ENCODE peak calls at places on chromosomes 5 and 9, in seven cellular contexts. One of them, this sample, is unnamed.

GRCh38 chr9:82354260-82354659 is 365.7 kb downstream of the SPATA31D1 start:
- DNase-seq in HepG2: no peak
- DNase-seq in sigmoid colon: no peak
- DNase-seq in HL-60: no peak
- DNase-seq in esophagus muscularis mucosa: no peak
- DNase-seq in SK-N-SH: no peak
- DNase-seq in H1: no peak
- DNase-seq in this sample: no peak

GRCh38 chr5:180598797-180599589 is 7.7 kb upstream of the SCGB3A1 start:
- DNase-seq in esophagus muscularis mucosa: no peak
- DNase-seq in HL-60: no peak
- DNase-seq in SK-N-SH: peak; percentile 15
- DNase-seq in HepG2: no peak
- DNase-seq in sigmoid colon: peak; percentile 52
- DNase-seq in H1: no peak
- DNase-seq in this sample: no peak

GRCh38 chr9:89674667-89675402 is 70.0 kb downstream of the GADD45G start:
- DNase-seq in SK-N-SH: peak; percentile 89
- DNase-seq in H1: no peak
- DNase-seq in HL-60: no peak
- DNase-seq in sigmoid colon: no peak
- DNase-seq in HepG2: no peak
- DNase-seq in esophagus muscularis mucosa: no peak
- DNase-seq in this sample: peak; percentile 51

GRCh38 chr9:131048332-131048731 is 39.4 kb downstream of the LAMC3 start:
- DNase-seq in HL-60: no peak
- DNase-seq in sigmoid colon: no peak
- DNase-seq in esophagus muscularis mucosa: no peak
- DNase-seq in HepG2: no peak
- DNase-seq in SK-N-SH: no peak
- DNase-seq in H1: no peak
- DNase-seq in this sample: no peak

GRCh38 chr5:179060116-179061008 is at the start of gene ZNF354C:
- DNase-seq in SK-N-SH: peak; percentile 95
- DNase-seq in H1: peak; percentile 70
- DNase-seq in sigmoid colon: peak; percentile 93
- DNase-seq in HL-60: peak; percentile 15
- DNase-seq in esophagus muscularis mucosa: peak; percentile 97
- DNase-seq in HepG2: no peak
- DNase-seq in this sample: peak; percentile 86

GRCh38 chr9:89744255-89744648 is 139.4 kb downstream of the GADD45G start:
- DNase-seq in esophagus muscularis mucosa: no peak
- DNase-seq in HL-60: no peak
- DNase-seq in H1: no peak
- DNase-seq in sigmoid colon: no peak
- DNase-seq in SK-N-SH: no peak
- DNase-seq in HepG2: no peak
- DNase-seq in this sample: no peak

GRCh38 chr5:7849531-7850240 is 1.2 kb downstream of the CFAP90 start:
- DNase-seq in esophagus muscularis mucosa: peak; percentile 90
- DNase-seq in HL-60: no peak
- DNase-seq in HepG2: peak; percentile 26
- DNase-seq in sigmoid colon: no peak
- DNase-seq in H1: no peak
- DNase-seq in SK-N-SH: peak; percentile 78
- DNase-seq in this sample: no peak

GRCh38 chr5:43661102-43661501 is 58.1 kb downstream of the NNT start:
- DNase-seq in SK-N-SH: peak; percentile 13
- DNase-seq in HepG2: peak; percentile 40
- DNase-seq in esophagus muscularis mucosa: no peak
- DNase-seq in HL-60: no peak
- DNase-seq in sigmoid colon: no peak
- DNase-seq in H1: peak; percentile 55
- DNase-seq in this sample: no peak

GRCh38 chr5:144205141-144205551 is 34.5 kb downstream of the KCTD16 start:
- DNase-seq in SK-N-SH: peak; percentile 65
- DNase-seq in esophagus muscularis mucosa: no peak
- DNase-seq in HepG2: no peak
- DNase-seq in sigmoid colon: no peak
- DNase-seq in H1: peak; percentile 76
- DNase-seq in HL-60: no peak
- DNase-seq in this sample: no peak

GRCh38 chr5:5335708-5336211 is 86.7 kb upstream of the ICE1 start:
- DNase-seq in H1: no peak
- DNase-seq in HepG2: peak; percentile 70
- DNase-seq in HL-60: no peak
- DNase-seq in SK-N-SH: no peak
- DNase-seq in esophagus muscularis mucosa: no peak
- DNase-seq in sigmoid colon: no peak
- DNase-seq in this sample: no peak

GRCh38 chr5:81778642-81779041 is 27.7 kb upstream of the SSBP2 start:
- DNase-seq in esophagus muscularis mucosa: no peak
- DNase-seq in sigmoid colon: no peak
- DNase-seq in HepG2: no peak
- DNase-seq in H1: no peak
- DNase-seq in HL-60: no peak
- DNase-seq in SK-N-SH: no peak
- DNase-seq in this sample: no peak

GRCh38 chr5:127766556-127767335 is 63.6 kb downstream of the CCDC192 start:
- DNase-seq in esophagus muscularis mucosa: no peak
- DNase-seq in SK-N-SH: no peak
- DNase-seq in sigmoid colon: no peak
- DNase-seq in H1: no peak
- DNase-seq in HepG2: no peak
- DNase-seq in HL-60: no peak
- DNase-seq in this sample: no peak

GRCh38 chr5:151480859-151481258 is 33.5 kb downstream of the SLC36A1 start:
- DNase-seq in HL-60: peak; percentile 16
- DNase-seq in esophagus muscularis mucosa: no peak
- DNase-seq in SK-N-SH: peak; percentile 19
- DNase-seq in sigmoid colon: no peak
- DNase-seq in HepG2: no peak
- DNase-seq in H1: no peak
- DNase-seq in this sample: no peak

GRCh38 chr9:104927912-104928740 is at the start of gene ABCA1:
- DNase-seq in sigmoid colon: peak; percentile 99
- DNase-seq in SK-N-SH: peak; percentile 84
- DNase-seq in HL-60: peak; percentile 56
- DNase-seq in HepG2: peak; percentile 85
- DNase-seq in esophagus muscularis mucosa: peak; percentile 99
- DNase-seq in H1: peak; percentile 83
- DNase-seq in this sample: peak; percentile 95

GRCh38 chr5:32312194-32312681 is 501 bp downstream of the MTMR12 start:
- DNase-seq in sigmoid colon: peak; percentile 93
- DNase-seq in HepG2: no peak
- DNase-seq in SK-N-SH: peak; percentile 71
- DNase-seq in HL-60: no peak
- DNase-seq in esophagus muscularis mucosa: no peak
- DNase-seq in H1: peak; percentile 66
- DNase-seq in this sample: peak; percentile 80

GRCh38 chr5:119360905-119361605 is 5.2 kb downstream of the TNFAIP8 start:
- DNase-seq in HL-60: no peak
- DNase-seq in SK-N-SH: no peak
- DNase-seq in esophagus muscularis mucosa: no peak
- DNase-seq in HepG2: no peak
- DNase-seq in sigmoid colon: no peak
- DNase-seq in H1: no peak
- DNase-seq in this sample: no peak

GRCh38 chr5:102711525-102712240 is 43.4 kb upstream of the PAM start:
- DNase-seq in HepG2: no peak
- DNase-seq in esophagus muscularis mucosa: no peak
- DNase-seq in sigmoid colon: no peak
- DNase-seq in H1: no peak
- DNase-seq in HL-60: no peak
- DNase-seq in SK-N-SH: no peak
- DNase-seq in this sample: no peak

GRCh38 chr5:172573986-172574844 is 66.8 kb upstream of the NEURL1B start:
- DNase-seq in SK-N-SH: no peak
- DNase-seq in sigmoid colon: no peak
- DNase-seq in esophagus muscularis mucosa: no peak
- DNase-seq in HL-60: no peak
- DNase-seq in H1: no peak
- DNase-seq in HepG2: no peak
- DNase-seq in this sample: no peak
- TF ChIP-seq POLR2AphosphoS5 in SK-N-SH: no peak
- TF ChIP-seq POLR2AphosphoS5 in sigmoid colon: no peak
- TF ChIP-seq POLR2AphosphoS5 in esophagus muscularis mucosa: no peak
- TF ChIP-seq POLR2AphosphoS5 in HL-60: no peak
- TF ChIP-seq POLR2AphosphoS5 in H1: no peak
- TF ChIP-seq POLR2AphosphoS5 in HepG2: no peak
- TF ChIP-seq POLR2AphosphoS5 in this sample: no peak

GRCh38 chr5:318341-318897 is 3.1 kb upstream of the AHRR start:
- DNase-seq in sigmoid colon: no peak
- DNase-seq in HepG2: no peak
- DNase-seq in esophagus muscularis mucosa: no peak
- DNase-seq in SK-N-SH: no peak
- DNase-seq in H1: no peak
- DNase-seq in HL-60: peak; percentile 41
- DNase-seq in this sample: no peak
- H3K27ac ChIP-seq in sigmoid colon: no peak overlapping the region
- H3K27ac ChIP-seq in HepG2: no peak overlapping the region
- H3K27ac ChIP-seq in esophagus muscularis mucosa: no peak overlapping the region
- H3K27ac ChIP-seq in SK-N-SH: no peak overlapping the region
- H3K27ac ChIP-seq in H1: no peak overlapping the region
- H3K27ac ChIP-seq in HL-60: no peak overlapping the region
- H3K27ac ChIP-seq in this sample: no peak overlapping the region

DNA sequence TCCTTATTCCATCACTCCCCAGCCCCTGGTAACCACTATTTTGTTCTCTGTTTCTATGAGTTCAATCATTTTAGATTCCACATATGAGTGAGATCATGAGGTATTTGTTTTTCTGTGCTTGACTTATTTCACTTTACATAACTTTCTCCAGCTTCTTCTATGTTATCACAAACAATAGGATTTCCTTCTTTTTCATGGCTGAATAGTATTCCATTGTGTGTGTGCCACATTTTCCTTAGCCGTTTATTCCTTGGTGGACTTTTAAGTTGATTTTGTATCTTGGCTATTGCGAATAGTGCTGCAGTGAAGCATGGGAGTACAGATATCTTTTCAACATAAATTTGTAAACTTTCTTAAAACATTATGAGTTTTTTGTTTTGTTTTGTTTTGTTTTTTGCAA is 15.1 kb downstream of the SYK start:
- DNase-seq in H1: no peak
- DNase-seq in HepG2: no peak
- DNase-seq in sigmoid colon: no peak
- DNase-seq in HL-60: no peak
- DNase-seq in esophagus muscularis mucosa: no peak
- DNase-seq in SK-N-SH: no peak
- DNase-seq in this sample: no peak
- TF ChIP-seq POLR2AphosphoS5 in H1: no peak
- TF ChIP-seq POLR2AphosphoS5 in HepG2: no peak
- TF ChIP-seq POLR2AphosphoS5 in sigmoid colon: no peak
- TF ChIP-seq POLR2AphosphoS5 in HL-60: no peak
- TF ChIP-seq POLR2AphosphoS5 in esophagus muscularis mucosa: no peak
- TF ChIP-seq POLR2AphosphoS5 in SK-N-SH: no peak
- TF ChIP-seq POLR2AphosphoS5 in this sample: no peak

DNA sequence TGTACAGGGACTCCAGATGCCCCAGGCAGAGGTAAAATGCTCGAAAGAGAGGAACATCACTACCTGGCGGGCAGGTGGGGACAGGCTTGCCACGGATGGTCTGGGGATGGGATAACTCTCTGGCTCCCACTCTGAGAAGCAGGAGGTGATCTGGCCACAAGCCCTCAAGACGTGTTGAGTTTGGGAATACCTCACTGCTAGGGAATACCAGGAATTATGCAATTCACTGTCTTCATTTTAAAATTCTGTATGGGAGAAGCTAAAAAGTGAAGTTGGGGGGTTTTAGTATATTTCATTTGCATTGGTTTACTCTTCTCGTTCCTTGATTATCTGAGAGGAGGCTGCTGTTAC is 510.4 kb downstream of the CCDC171 start:
- DNase-seq in esophagus muscularis mucosa: no peak
- DNase-seq in H1: no peak
- DNase-seq in sigmoid colon: no peak
- DNase-seq in SK-N-SH: no peak
- DNase-seq in HepG2: no peak
- DNase-seq in HL-60: no peak
- DNase-seq in this sample: no peak
- H3K27ac ChIP-seq in esophagus muscularis mucosa: no peak overlapping the region
- H3K27ac ChIP-seq in H1: no peak overlapping the region
- H3K27ac ChIP-seq in sigmoid colon: no peak overlapping the region
- H3K27ac ChIP-seq in SK-N-SH: peak overlapping the region; percentile 72
- H3K27ac ChIP-seq in HepG2: no peak overlapping the region
- H3K27ac ChIP-seq in HL-60: no peak overlapping the region
- H3K27ac ChIP-seq in this sample: no peak overlapping the region

GRCh38 chr5:72246954-72247442 is 73.0 kb downstream of the MRPS27 start:
- DNase-seq in sigmoid colon: no peak
- DNase-seq in esophagus muscularis mucosa: no peak
- DNase-seq in HepG2: no peak
- DNase-seq in SK-N-SH: no peak
- DNase-seq in H1: no peak
- DNase-seq in HL-60: no peak
- DNase-seq in this sample: no peak
- TF ChIP-seq POLR2AphosphoS5 in sigmoid colon: peak; percentile 29
- TF ChIP-seq POLR2AphosphoS5 in esophagus muscularis mucosa: no peak
- TF ChIP-seq POLR2AphosphoS5 in HepG2: no peak
- TF ChIP-seq POLR2AphosphoS5 in SK-N-SH: no peak
- TF ChIP-seq POLR2AphosphoS5 in H1: no peak
- TF ChIP-seq POLR2AphosphoS5 in HL-60: no peak
- TF ChIP-seq POLR2AphosphoS5 in this sample: no peak

GRCh38 chr9:35835766-35836165 is 6.7 kb downstream of the TMEM8B start:
- DNase-seq in HL-60: no peak
- DNase-seq in SK-N-SH: no peak
- DNase-seq in sigmoid colon: no peak
- DNase-seq in HepG2: peak; percentile 48
- DNase-seq in esophagus muscularis mucosa: no peak
- DNase-seq in H1: no peak
- DNase-seq in this sample: no peak
- H3K27ac ChIP-seq in HL-60: no peak overlapping the region
- H3K27ac ChIP-seq in SK-N-SH: no peak overlapping the region
- H3K27ac ChIP-seq in sigmoid colon: no peak overlapping the region
- H3K27ac ChIP-seq in HepG2: no peak overlapping the region
- H3K27ac ChIP-seq in esophagus muscularis mucosa: no peak overlapping the region
- H3K27ac ChIP-seq in H1: no peak overlapping the region
- H3K27ac ChIP-seq in this sample: peak overlapping the region; percentile 32

DNA sequence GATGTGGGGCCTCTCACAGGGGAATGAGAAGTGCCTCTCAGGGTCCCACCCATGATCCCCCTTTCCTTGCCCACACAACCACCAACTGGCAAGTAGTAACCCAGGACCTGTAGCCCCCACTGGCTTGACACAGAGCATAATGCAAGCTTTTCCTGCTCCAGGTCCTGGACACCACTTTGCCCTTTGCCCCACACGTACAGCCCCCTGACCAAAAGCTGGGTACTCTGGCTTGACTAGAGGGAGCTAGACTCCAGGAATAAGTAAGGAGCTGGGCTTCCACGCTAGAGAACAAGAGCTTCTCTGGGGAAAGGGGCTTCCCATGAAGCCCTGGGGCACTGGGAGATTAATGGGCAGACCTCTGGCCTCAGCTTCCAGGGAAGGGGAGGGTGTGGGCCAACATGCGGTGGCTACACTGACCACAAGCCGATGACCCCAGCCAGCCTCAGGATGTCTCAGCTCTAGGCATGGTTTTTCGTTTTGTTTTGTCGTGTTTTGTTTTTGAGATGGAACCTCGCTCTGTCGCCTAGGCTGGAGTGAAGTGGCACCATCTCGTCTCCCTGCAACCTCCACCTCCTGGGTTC is 109.5 kb downstream of the C9orf50 start:
- DNase-seq in HL-60: no peak
- DNase-seq in SK-N-SH: no peak
- DNase-seq in sigmoid colon: no peak
- DNase-seq in HepG2: no peak
- DNase-seq in esophagus muscularis mucosa: no peak
- DNase-seq in H1: no peak
- DNase-seq in this sample: no peak
- TF ChIP-seq POLR2AphosphoS5 in HL-60: no peak
- TF ChIP-seq POLR2AphosphoS5 in SK-N-SH: no peak
- TF ChIP-seq POLR2AphosphoS5 in sigmoid colon: no peak
- TF ChIP-seq POLR2AphosphoS5 in HepG2: no peak
- TF ChIP-seq POLR2AphosphoS5 in esophagus muscularis mucosa: no peak
- TF ChIP-seq POLR2AphosphoS5 in H1: no peak
- TF ChIP-seq POLR2AphosphoS5 in this sample: no peak